ENCODE peak calls at places on chromosomes 7 and 10, in eight cellular contexts. O, W, A, X, M, I, T and R are unnamed samples. For H3K27me3, the result is how much of the 10 kb centered on the place peaks cover.

GRCh38 chr10:101779544-101780186 is 3.6 kb downstream of the NPM3 start:
- DNase-seq in O (peak), W (peak), A (peak), X (peak), M (peak), I (peak), T (peak), R (peak)

GRCh38 chr7:94301024-94301588 is 93.6 kb upstream of the COL1A2 start:
- DNase-seq in O (peak), W (peak), A (peak), X (peak), M (no peak), I (no peak), T (no peak), R (peak)

GRCh38 chr10:100327007-100327700 is 2.9 kb downstream of the PKD2L1 start:
- DNase-seq in O (peak), W (no peak), A (peak), X (peak), M (no peak), I (no peak), T (peak), R (no peak)

GRCh38 chr10:129744896-129745750 is 219.0 kb downstream of the EBF3 start:
- DNase-seq in O (no peak), W (no peak), A (no peak), X (no peak), M (no peak), I (no peak), T (no peak), R (no peak)

GRCh38 chr10:28592953-28593352 is 60.0 kb downstream of the WAC start:
- DNase-seq in O (peak), W (no peak), A (no peak), X (no peak), M (no peak), I (no peak), T (no peak), R (no peak)

GRCh38 chr10:124849111-124849773 is 47.6 kb downstream of the ABRAXAS2 start:
- DNase-seq in O (no peak), W (no peak), A (no peak), X (no peak), M (no peak), I (no peak), T (no peak), R (no peak)

GRCh38 chr10:97089209-97089865 is 96.4 kb downstream of the SLIT1 start:
- DNase-seq in O (peak), W (no peak), A (no peak), X (no peak), M (no peak), I (no peak), T (no peak), R (peak)

GRCh38 chr10:47364366-47364765 is 16.2 kb downstream of the RBP3 start:
- DNase-seq in O (no peak), W (no peak), A (no peak), X (no peak), M (no peak), I (no peak), T (peak), R (no peak)

GRCh38 chr7:12643644-12644043 is 43.8 kb upstream of the ARL4A start:
- DNase-seq in O (no peak), W (no peak), A (no peak), X (no peak), M (no peak), I (no peak), T (no peak), R (no peak)

GRCh38 chr10:62638062-62638477 is 166.4 kb upstream of the ADO start:
- DNase-seq in O (peak), W (no peak), A (peak), X (no peak), M (no peak), I (no peak), T (peak), R (peak)

GRCh38 chr7:116097365-116098009 is 66.9 kb upstream of the TFEC start:
- DNase-seq in O (peak), W (no peak), A (no peak), X (no peak), M (no peak), I (no peak), T (no peak), R (no peak)

GRCh38 chr10:74500026-74500704 is 326.2 kb upstream of the KAT6B start:
- DNase-seq in O (no peak), W (no peak), A (no peak), X (no peak), M (no peak), I (no peak), T (no peak), R (no peak)

GRCh38 chr10:96369890-96370574 is 11.2 kb upstream of the OPALIN start:
- DNase-seq in O (peak), W (no peak), A (no peak), X (no peak), M (no peak), I (no peak), T (no peak), R (no peak)

GRCh38 chr7:22156205-22156604 is 200.7 kb downstream of the RAPGEF5 start:
- DNase-seq in O (peak), W (no peak), A (no peak), X (no peak), M (no peak), I (no peak), T (no peak), R (no peak)

GRCh38 chr7:120512701-120513100 is 239.7 kb downstream of the KCND2 start:
- DNase-seq in O (no peak), W (no peak), A (no peak), X (no peak), M (no peak), I (no peak), T (no peak), R (no peak)

GRCh38 chr10:93245772-93246171 is 172.1 kb downstream of the CYP26A1 start:
- DNase-seq in O (no peak), W (no peak), A (no peak), X (no peak), M (no peak), I (no peak), T (no peak), R (no peak)

GRCh38 chr10:89301721-89302445 is at the start of gene IFIT2:
- DNase-seq in O (peak), W (no peak), A (peak), X (peak), M (no peak), I (no peak), T (peak), R (peak)

GRCh38 chr7:140314571-140315480 is 83.5 kb downstream of the SLC37A3 start:
- DNase-seq in O (peak), W (no peak), A (peak), X (no peak), M (no peak), I (no peak), T (no peak), R (no peak)
- H3K27ac ChIP-seq in O (peak), W (peak), A (peak), X (no peak), M (no peak), I (no peak), T (no peak), R (peak)

DNA sequence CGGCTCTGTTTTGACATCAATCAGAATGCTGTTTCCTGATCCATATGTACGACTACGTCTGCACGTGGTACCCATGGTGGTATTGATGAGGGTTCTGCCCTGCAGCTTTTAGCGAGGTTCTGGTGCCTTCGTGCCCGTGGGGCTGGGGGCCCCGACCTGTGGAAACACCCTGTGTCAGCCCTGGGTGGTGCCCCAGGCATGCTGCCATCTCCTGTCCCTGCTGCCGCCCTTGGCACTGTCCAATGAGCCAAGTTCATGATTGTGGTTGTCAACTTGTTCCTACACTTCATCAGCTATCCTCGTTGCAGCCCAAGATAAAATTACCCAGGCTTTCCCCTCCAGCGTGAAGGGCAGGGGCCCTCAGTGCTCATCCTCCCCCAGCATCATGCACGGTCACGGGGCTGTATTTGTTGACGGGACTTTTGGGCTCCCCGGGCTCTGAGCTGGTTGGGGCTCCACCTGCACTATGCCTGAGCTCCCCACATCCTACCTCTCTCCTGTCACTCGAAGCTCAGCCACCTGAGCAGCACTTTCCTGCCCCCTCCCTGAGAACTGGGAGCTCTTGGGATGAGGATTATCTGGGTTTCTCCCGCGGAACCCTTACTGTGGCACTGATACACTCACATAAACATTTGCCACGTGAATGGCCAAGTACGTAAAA is 7.7 kb upstream of the DPYSL4 start:
- DNase-seq in O (no peak), W (no peak), A (no peak), X (no peak), M (no peak), I (no peak), T (no peak), R (no peak)
- H3K27me3 ChIP-seq in O (under half), W (half or more), A (under half), X (under half), M (under half), I (under half), T (under half), R (under half)

GRCh38 chr7:150914966-150915365 is 62.6 kb downstream of the AOC1 start:
- DNase-seq in O (no peak), W (no peak), A (no peak), X (no peak), M (no peak), I (no peak), T (no peak), R (no peak)

GRCh38 chr7:150916670-150917069 is 61.5 kb downstream of the KCNH2 start:
- DNase-seq in O (no peak), W (no peak), A (no peak), X (no peak), M (no peak), I (no peak), T (no peak), R (no peak)

GRCh38 chr7:150911590-150912267 is 59.4 kb downstream of the AOC1 start:
- DNase-seq in O (no peak), W (no peak), A (no peak), X (no peak), M (no peak), I (no peak), T (no peak), R (no peak)

GRCh38 chr7:150912427-150912826 is 60.1 kb downstream of the AOC1 start:
- DNase-seq in O (no peak), W (no peak), A (no peak), X (no peak), M (no peak), I (no peak), T (no peak), R (no peak)

DNA sequence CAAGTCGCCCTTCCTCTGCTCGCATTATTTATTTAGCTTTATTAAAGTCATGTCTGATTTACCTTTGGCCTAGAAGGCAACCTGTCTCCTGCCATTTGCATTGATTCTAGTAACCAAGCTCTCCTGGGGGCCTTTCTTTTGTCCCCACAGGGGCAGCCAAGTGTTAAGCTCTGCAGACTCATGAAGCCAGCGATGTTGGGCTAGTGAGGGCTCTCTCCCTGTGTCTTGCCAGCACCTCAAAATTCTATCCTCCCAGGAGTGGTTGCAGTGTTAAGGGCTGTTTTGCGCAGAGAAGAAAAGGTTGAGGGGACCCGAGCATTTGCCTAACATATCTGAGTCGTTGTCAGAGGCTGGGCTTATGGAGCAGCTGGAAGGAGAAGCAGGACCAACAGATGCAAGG is 61.9 kb downstream of the AOC1 start:
- DNase-seq in O (no peak), W (no peak), A (no peak), X (no peak), M (no peak), I (no peak), T (no peak), R (no peak)
- H3K27ac ChIP-seq in O (no peak), W (no peak), A (no peak), X (no peak), M (no peak), I (no peak), T (no peak), R (no peak)

GRCh38 chr10:5514226-5514881 is 10.4 kb upstream of the CALML3 start:
- DNase-seq in O (no peak), W (no peak), A (no peak), X (no peak), M (no peak), I (no peak), T (no peak), R (no peak)
- H3K27me3 ChIP-seq in O (under half), W (under half), A (under half), X (under half), M (under half), I (under half), T (under half), R (under half)

GRCh38 chr10:121567569-121567968 is 30.7 kb downstream of the FGFR2 start:
- DNase-seq in O (no peak), W (no peak), A (no peak), X (no peak), M (no peak), I (no peak), T (no peak), R (no peak)
- H3K27ac ChIP-seq in O (no peak), W (no peak), A (no peak), X (no peak), M (no peak), I (no peak), T (no peak), R (no peak)

GRCh38 chr10:43263551-43264323 is 3.1 kb downstream of the RASGEF1A start:
- DNase-seq in O (peak), W (peak), A (no peak), X (no peak), M (no peak), I (no peak), T (no peak), R (no peak)
- H3K27me3 ChIP-seq in O (under half), W (half or more), A (under half), X (under half), M (under half), I (under half), T (under half), R (under half)

DNA sequence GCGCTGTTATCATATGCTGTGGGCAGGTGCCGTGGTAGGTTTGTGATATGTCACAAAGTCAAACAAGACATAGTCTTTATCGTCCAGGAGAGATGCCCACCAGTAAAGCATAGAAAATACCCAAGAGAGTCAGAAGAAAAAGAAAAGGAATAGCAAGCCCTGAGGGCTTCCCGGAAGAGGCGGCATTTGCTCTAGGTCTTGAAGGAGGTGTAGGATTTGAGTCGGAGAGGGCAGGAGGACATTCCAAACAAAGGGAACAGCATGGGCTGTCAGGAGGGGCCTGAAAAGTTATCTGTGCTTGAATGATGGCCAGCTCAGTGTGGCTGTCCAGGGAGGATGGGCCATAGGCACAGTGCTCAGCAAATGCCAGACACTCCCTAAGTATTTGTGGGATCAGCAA is 42.2 kb downstream of the COL13A1 start:
- DNase-seq in O (no peak), W (no peak), A (no peak), X (no peak), M (no peak), I (no peak), T (no peak), R (no peak)
- H3K27ac ChIP-seq in O (no peak), W (no peak), A (no peak), X (no peak), M (no peak), I (no peak), T (no peak), R (no peak)